ENCODE peak calls at places on chromosome 6, in eight cellular contexts. A is cardiac fibroblast, T is OCI-LY7, B is PC-3, V is SK-N-SH, I is heart right ventricle, E is body of pancreas, K is foreskin fibroblast. Z is an unnamed sample.

GRCh38 chr6:392441-393390 is 1.2 kb downstream of the IRF4 start:
- DNase-seq in B (no peak), T (peak; percentile 60), I (no peak), V (no peak), E (no peak), A (no peak), K (peak; percentile 42), Z (no peak)

GRCh38 chr6:3773696-3774298 is 22.3 kb upstream of the PXDC1 start:
- DNase-seq in V (no peak), E (peak; percentile 50), K (peak; percentile 79), T (no peak), I (no peak), A (peak; percentile 78), B (no peak), Z (no peak)

GRCh38 chr6:40583694-40584093 is 3.5 kb downstream of the LRFN2 start:
- DNase-seq in A (no peak), B (no peak), T (no peak), I (no peak), K (no peak), E (no peak), V (no peak), Z (no peak)

GRCh38 chr6:34981951-34982350 is 92.9 kb downstream of the ANKS1A start:
- DNase-seq in B (peak; percentile 24), A (peak; percentile 16), T (no peak), I (no peak), E (no peak), V (no peak), K (peak; percentile 45), Z (no peak)

GRCh38 chr6:107972413-107973096 is 14.5 kb upstream of the SEC63 start:
- DNase-seq in E (no peak), I (no peak), K (no peak), T (no peak), V (peak; percentile 76), B (no peak), A (no peak), Z (no peak)

GRCh38 chr6:14619419-14619781 is 501.8 kb downstream of the CD83 start:
- DNase-seq in T (no peak), A (no peak), V (peak; percentile 45), B (no peak), E (no peak), K (no peak), I (peak; percentile 37), Z (no peak)

GRCh38 chr6:28597217-28597835 is 71.6 kb downstream of the GPX5 start:
- DNase-seq in E (no peak), T (no peak), B (peak; percentile 60), K (peak; percentile 63), V (peak; percentile 40), A (peak; percentile 64), I (no peak), Z (peak; percentile 68)

GRCh38 chr6:30463651-30464618 is 25.4 kb upstream of the HLA-E start:
- DNase-seq in V (no peak), E (peak; percentile 27), T (no peak), K (peak; percentile 69), A (peak; percentile 23), I (peak; percentile 42), B (peak; percentile 72), Z (no peak)

GRCh38 chr6:12030993-12031550 is 19.0 kb downstream of the HIVEP1 start:
- DNase-seq in A (no peak), V (no peak), E (no peak), B (no peak), K (no peak), T (no peak), I (no peak), Z (no peak)

GRCh38 chr6:167912494-167912893 is 85.0 kb upstream of the KIF25 start:
- DNase-seq in E (no peak), A (no peak), I (no peak), T (no peak), V (no peak), K (no peak), B (no peak), Z (no peak)

GRCh38 chr6:167913699-167914098 is 83.8 kb upstream of the KIF25 start:
- DNase-seq in A (no peak), B (no peak), T (no peak), V (peak; percentile 49), E (no peak), I (no peak), K (no peak), Z (no peak)

GRCh38 chr6:167917755-167918154 is 79.7 kb upstream of the KIF25 start:
- DNase-seq in K (no peak), B (no peak), V (no peak), E (no peak), T (no peak), I (no peak), A (no peak), Z (no peak)

GRCh38 chr6:167918507-167919278 is 78.8 kb upstream of the KIF25 start:
- DNase-seq in E (no peak), T (no peak), K (no peak), I (no peak), B (no peak), A (no peak), V (no peak), Z (no peak)

GRCh38 chr6:167915139-167915538 is 82.3 kb upstream of the KIF25 start:
- DNase-seq in V (no peak), B (no peak), A (no peak), E (no peak), T (no peak), K (no peak), I (no peak), Z (no peak)
- H3K4me3 ChIP-seq in V (no peak overlapping the region), B (no peak overlapping the region), A (no peak overlapping the region), E (no peak overlapping the region), T (no peak overlapping the region), K (no peak overlapping the region), I (no peak overlapping the region), Z (no peak overlapping the region)

DNA sequence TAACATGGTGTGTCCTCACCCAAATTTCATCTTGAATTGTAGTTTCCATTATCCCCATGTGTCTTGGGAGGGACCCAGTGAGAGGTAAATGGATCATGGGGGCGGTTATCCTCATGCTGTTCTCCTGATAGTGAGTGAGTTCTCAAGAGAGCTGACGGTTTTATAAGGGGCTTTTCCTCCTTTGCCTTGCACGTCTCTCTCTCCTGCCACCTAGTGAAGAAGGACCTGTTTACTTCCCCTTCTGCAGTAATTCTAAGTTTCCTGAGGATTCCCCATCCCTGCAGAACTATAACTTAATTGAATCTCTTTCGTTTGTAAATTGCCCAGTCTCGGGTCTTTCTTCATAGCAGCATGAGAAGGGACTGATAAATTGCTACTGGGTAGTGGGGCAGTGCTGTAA is 789.3 kb downstream of the FRK start:
- DNase-seq in A (no peak), T (no peak), E (no peak), V (no peak), B (no peak), I (no peak), K (no peak), Z (no peak)
- TF ChIP-seq CTCF in A (no peak), T (no peak), E (no peak), V (no peak), B (no peak), I (no peak), K (no peak), Z (peak; percentile 40)

GRCh38 chr6:163057260-163057659 is 329.5 kb downstream of the PACRG start:
- DNase-seq in A (no peak), E (no peak), K (no peak), I (no peak), V (no peak), T (no peak), B (no peak), Z (no peak)
- H3K4me3 ChIP-seq in A (no peak overlapping the region), E (no peak overlapping the region), K (no peak overlapping the region), I (no peak overlapping the region), V (no peak overlapping the region), T (no peak overlapping the region), B (no peak overlapping the region), Z (no peak overlapping the region)

GRCh38 chr6:33779305-33779704 is 9.6 kb downstream of the LEMD2 start:
- DNase-seq in V (peak; percentile 60), A (no peak), T (peak; percentile 15), K (no peak), E (no peak), I (no peak), B (no peak), Z (no peak)
- TF ChIP-seq CTCF in V (peak; percentile 16), A (no peak), T (no peak), K (no peak), E (no peak), I (no peak), B (no peak), Z (no peak)

GRCh38 chr6:6714498-6715360 is 126.2 kb downstream of the LY86 start:
- DNase-seq in T (no peak), A (no peak), E (no peak), K (peak; percentile 23), V (no peak), I (no peak), B (no peak), Z (no peak)

GRCh38 chr6:6712258-6712978 is 123.9 kb downstream of the LY86 start:
- DNase-seq in B (peak; percentile 94), I (no peak), T (no peak), V (no peak), A (peak; percentile 62), E (peak; percentile 73), K (peak; percentile 46), Z (no peak)

GRCh38 chr6:6713660-6714446 is 125.3 kb downstream of the LY86 start:
- DNase-seq in I (no peak), V (peak; percentile 26), A (peak; percentile 27), E (peak; percentile 10), T (no peak), B (peak; percentile 53), K (peak; percentile 75), Z (no peak)

GRCh38 chr6:6711832-6712231 is 123.3 kb downstream of the LY86 start:
- DNase-seq in I (no peak), K (no peak), V (no peak), E (peak; percentile 10), B (no peak), T (peak; percentile 37), A (no peak), Z (no peak)

GRCh38 chr6:6712979-6713514 is 124.5 kb downstream of the LY86 start:
- DNase-seq in E (no peak), B (no peak), V (no peak), K (peak; percentile 33), I (no peak), A (no peak), T (no peak), Z (no peak)
- H3K4me3 ChIP-seq in E (no peak overlapping the region), B (peak overlapping the region; percentile 39), V (no peak overlapping the region), K (no peak overlapping the region), I (no peak overlapping the region), A (no peak overlapping the region), T (no peak overlapping the region), Z (no peak overlapping the region)

DNA sequence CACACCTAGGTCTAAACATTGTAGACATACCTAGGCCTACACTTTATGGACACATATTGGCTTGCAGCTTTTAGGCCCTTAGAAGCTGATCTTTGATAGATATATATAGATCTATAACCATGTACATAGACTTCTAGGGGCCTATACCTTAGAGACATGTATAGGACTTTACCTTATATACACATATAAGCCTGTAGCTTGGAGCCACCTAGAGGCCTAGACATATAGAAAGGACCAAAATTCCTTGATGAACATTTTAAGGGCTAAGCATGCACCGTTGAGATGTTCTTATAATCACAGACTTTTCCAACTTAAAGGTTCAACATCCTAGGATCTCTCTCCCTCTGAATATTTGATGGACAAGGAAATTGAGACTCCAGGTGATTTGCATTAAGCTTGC is 371.7 kb upstream of the SASH1 start:
- DNase-seq in A (peak; percentile 18), K (peak; percentile 25), E (no peak), T (peak; percentile 5), B (peak; percentile 44), V (no peak), I (no peak), Z (peak; percentile 1)
- TF ChIP-seq CTCF in A (no peak), K (no peak), E (no peak), T (peak; percentile 55), B (peak; percentile 61), V (no peak), I (no peak), Z (peak; percentile 49)

Z was measured in LNCaP clone FGC.